ENCODE peak calls at places on chromosomes 1 and 21, in seven cellular contexts. W is IMR-90, A is colonic mucosa, U is endothelial cell of umbilical vein, R is MM.1S, K is PC-3, P is HCT116. Q is an unnamed sample.

GRCh38 chr1:234755449-234755863 is 145.5 kb upstream of the IRF2BP2 start:
- DNase-seq in W (peak; percentile 95), A (peak; percentile 80), U (no peak), R (no peak), K (no peak), P (no peak), Q (no peak)

GRCh38 chr1:22420456-22421053 is 31.1 kb upstream of the ZBTB40 start:
- DNase-seq in W (peak; percentile 74), A (peak; percentile 80), U (peak; percentile 80), R (peak; percentile 71), K (peak; percentile 85), P (peak; percentile 66), Q (peak; percentile 97)

GRCh38 chr1:234600418-234601216 is 9.4 kb downstream of the IRF2BP2 start:
- DNase-seq in W (no peak), A (peak; percentile 73), U (peak; percentile 63), R (peak; percentile 80), K (peak; percentile 43), P (peak; percentile 51), Q (no peak)

GRCh38 chr1:244100691-244101453 is 49.8 kb downstream of the ZBTB18 start:
- DNase-seq in W (peak; percentile 62), A (no peak), U (peak; percentile 77), R (no peak), K (no peak), P (no peak), Q (no peak)

GRCh38 chr21:42423197-42423675 is 19.5 kb downstream of the UBASH3A start:
- DNase-seq in W (no peak), A (no peak), U (no peak), R (peak; percentile 36), K (no peak), P (no peak), Q (no peak)

GRCh38 chr1:75503221-75503974 is 107.5 kb downstream of the SLC44A5 start:
- DNase-seq in W (no peak), A (no peak), U (peak; percentile 63), R (no peak), K (peak; percentile 13), P (no peak), Q (no peak)

GRCh38 chr21:16085436-16085835 is 355.7 kb downstream of the USP25 start:
- DNase-seq in W (peak; percentile 39), A (no peak), U (no peak), R (no peak), K (peak; percentile 78), P (no peak), Q (no peak)

GRCh38 chr1:226901421-226901820 is 31.0 kb downstream of the PSEN2 start:
- DNase-seq in W (no peak), A (no peak), U (no peak), R (peak; percentile 80), K (no peak), P (no peak), Q (no peak)

GRCh38 chr1:25134801-25135585 is 97.3 kb downstream of the SYF2 start:
- DNase-seq in W (no peak), A (no peak), U (no peak), R (no peak), K (no peak), P (no peak), Q (peak; percentile 25)

GRCh38 chr1:95067069-95067468 is 5.7 kb downstream of the ALG14 start:
- DNase-seq in W (no peak), A (no peak), U (no peak), R (no peak), K (no peak), P (no peak), Q (no peak)

GRCh38 chr1:47232187-47232874 is at the start of gene TAL1:
- DNase-seq in W (no peak), A (no peak), U (peak; percentile 83), R (no peak), K (no peak), P (no peak), Q (peak; percentile 70)

DNA sequence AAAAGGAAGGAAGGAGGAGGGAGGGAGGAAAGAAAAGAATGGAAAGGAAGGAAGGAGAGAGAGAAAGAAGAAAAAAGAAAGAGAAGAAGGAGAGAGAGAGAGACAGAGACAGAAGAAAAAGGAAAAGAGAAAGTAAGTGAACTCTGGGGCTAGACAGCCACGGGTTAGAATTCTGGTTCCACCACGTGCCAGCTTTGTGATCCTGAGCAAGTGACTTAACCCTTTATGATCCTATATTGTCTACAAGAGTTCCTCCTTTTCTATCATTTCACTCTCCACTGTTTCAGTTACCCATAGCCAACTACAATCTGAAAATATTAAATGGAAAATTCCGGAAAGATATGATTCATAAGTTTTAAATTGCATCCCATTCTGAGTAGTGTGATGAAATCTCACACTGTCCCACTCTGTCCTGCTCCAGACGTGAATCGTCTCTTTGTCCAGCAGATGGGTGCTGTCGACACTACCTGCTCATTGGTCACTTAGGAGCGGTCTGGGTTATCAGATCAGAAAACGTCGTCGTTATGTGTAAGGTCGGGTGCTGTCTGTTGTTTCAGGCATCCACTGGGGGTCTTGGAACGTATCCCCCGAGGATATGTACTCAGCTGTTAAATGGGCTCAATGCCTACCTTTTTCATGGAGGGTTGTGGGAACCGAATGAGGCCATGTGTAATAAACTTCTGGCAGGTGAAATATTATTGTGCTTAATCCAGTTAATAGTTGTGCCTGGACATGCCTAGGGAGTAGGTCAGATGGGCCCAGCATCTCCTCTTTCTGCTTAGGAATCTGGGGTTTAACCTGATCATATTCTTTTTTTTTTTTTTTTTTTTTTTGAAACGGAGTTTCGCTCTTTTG is 19.1 kb downstream of the TMEM51 start:
- DNase-seq in W (peak; percentile 51), A (no peak), U (no peak), R (peak; percentile 29), K (no peak), P (no peak), Q (no peak)
- H3K27ac ChIP-seq in W (peak overlapping the region; percentile 37), A (no peak overlapping the region), U (no peak overlapping the region), R (no peak overlapping the region), K (no peak overlapping the region), P (peak overlapping the region; percentile 80), Q (no peak overlapping the region)

GRCh38 chr1:23791434-23792047 is 596 bp downstream of the LYPLA2 start:
- DNase-seq in W (no peak), A (peak; percentile 61), U (no peak), R (no peak), K (peak; percentile 39), P (no peak), Q (peak; percentile 85)
- H3K9ac ChIP-seq in W (peak overlapping the region; percentile 80), A (peak overlapping the region; percentile 91), U (peak overlapping the region; percentile 88), R (peak overlapping the region; percentile 74), K (peak overlapping the region; percentile 90), P (peak overlapping the region; percentile 85), Q (peak overlapping the region; percentile 77)

GRCh38 chr1:20070357-20070756 is 363 bp downstream of the PLA2G5 start:
- DNase-seq in W (no peak), A (peak; percentile 9), U (no peak), R (no peak), K (no peak), P (no peak), Q (no peak)

GRCh38 chr1:20069932-20070331 is at the start of gene PLA2G5:
- DNase-seq in W (peak; percentile 18), A (peak; percentile 20), U (no peak), R (no peak), K (no peak), P (no peak), Q (no peak)

GRCh38 chr1:20073247-20073646 is 3.3 kb downstream of the PLA2G5 start:
- DNase-seq in W (no peak), A (no peak), U (no peak), R (no peak), K (no peak), P (no peak), Q (no peak)

GRCh38 chr1:20072771-20073170 is 2.8 kb downstream of the PLA2G5 start:
- DNase-seq in W (no peak), A (no peak), U (no peak), R (no peak), K (no peak), P (no peak), Q (no peak)

DNA sequence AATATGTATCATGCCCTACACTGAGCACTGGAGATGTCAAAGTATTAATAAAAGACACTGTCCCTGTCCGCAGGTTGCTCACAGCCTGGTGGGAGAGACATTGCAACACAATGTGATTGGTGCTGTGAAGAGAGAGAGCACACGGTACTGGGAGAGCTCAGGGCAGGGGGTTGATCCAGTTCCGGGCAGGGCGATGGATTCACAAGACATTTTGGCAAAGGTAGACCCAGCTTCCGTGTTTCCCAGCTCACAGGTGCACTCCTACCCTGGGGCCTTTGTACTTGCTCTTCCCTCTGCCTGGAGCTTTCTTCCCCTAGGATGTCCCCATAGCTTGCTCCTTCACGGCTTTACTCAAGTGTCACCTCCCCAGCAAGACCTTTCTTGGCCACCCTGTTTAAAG is 1.4 kb downstream of the PLA2G5 start:
- DNase-seq in W (no peak), A (no peak), U (no peak), R (no peak), K (no peak), P (no peak), Q (no peak)
- H3K27ac ChIP-seq in W (no peak overlapping the region), A (no peak overlapping the region), U (no peak overlapping the region), R (no peak overlapping the region), K (no peak overlapping the region), P (no peak overlapping the region), Q (no peak overlapping the region)

GRCh38 chr1:181088079-181089016 is at the start of gene IER5:
- DNase-seq in W (peak; percentile 95), A (peak; percentile 99), U (peak; percentile 97), R (peak; percentile 98), K (peak; percentile 95), P (peak; percentile 94), Q (peak; percentile 99)
- H3K9ac ChIP-seq in W (peak within 1 kb of the TSS; percentile 95), A (peak within 1 kb of the TSS; percentile 96), U (peak within 1 kb of the TSS; percentile 60), R (peak within 1 kb of the TSS; percentile 79), K (peak within 1 kb of the TSS; percentile 97), P (peak within 1 kb of the TSS; percentile 79), Q (peak within 1 kb of the TSS; percentile 71)

GRCh38 chr1:84253891-84254290 is 47.6 kb upstream of the SAMD13 start:
- DNase-seq in W (peak; percentile 97), A (peak; percentile 72), U (peak; percentile 74), R (no peak), K (peak; percentile 98), P (peak; percentile 98), Q (no peak)
- H3K27ac ChIP-seq in W (no peak overlapping the region), A (peak overlapping the region; percentile 26), U (peak overlapping the region; percentile 53), R (no peak overlapping the region), K (peak overlapping the region; percentile 94), P (peak overlapping the region; percentile 74), Q (no peak overlapping the region)

DNA sequence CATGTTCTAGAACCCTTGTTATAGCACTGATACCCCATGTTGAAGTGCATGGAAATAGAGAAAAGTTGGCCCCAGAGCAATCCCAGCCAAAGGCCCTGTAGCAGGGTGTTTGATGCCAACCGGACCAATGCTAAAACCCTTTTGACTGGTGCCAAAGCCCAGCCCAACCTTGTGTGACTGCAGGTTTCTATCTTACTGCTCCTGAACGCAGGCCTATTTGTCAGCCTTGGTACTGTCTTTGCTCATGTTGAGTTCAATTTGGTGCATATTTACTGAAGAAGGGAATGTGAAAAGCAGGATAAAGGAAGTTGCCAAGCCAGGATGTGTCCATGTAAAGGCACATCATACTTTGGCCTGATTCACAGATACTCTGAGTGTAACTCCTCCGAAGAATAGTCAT is 51.7 kb upstream of the NFASC start:
- DNase-seq in W (no peak), A (no peak), U (no peak), R (no peak), K (no peak), P (no peak), Q (no peak)
- H3K9ac ChIP-seq in W (no peak overlapping the region), A (no peak overlapping the region), U (no peak overlapping the region), R (no peak overlapping the region), K (no peak overlapping the region), P (no peak overlapping the region), Q (no peak overlapping the region)

GRCh38 chr1:19480282-19480681 is 5.1 kb downstream of the CAPZB start:
- DNase-seq in W (no peak), A (no peak), U (no peak), R (no peak), K (no peak), P (no peak), Q (no peak)
- H3K27ac ChIP-seq in W (no peak overlapping the region), A (peak overlapping the region; percentile 9), U (no peak overlapping the region), R (no peak overlapping the region), K (no peak overlapping the region), P (no peak overlapping the region), Q (no peak overlapping the region)